ENCODE peak calls at places on chromosomes 6 and 20, in seven cellular contexts. X is adrenal gland, Y is uterus, H is body of pancreas, U is esophagus muscularis mucosa, N is transverse colon, K is heart left ventricle. A is an unnamed sample.

GRCh38 chr6:46013639-46014038 is 2.0 kb downstream of the CLIC5 start:
- DNase-seq in H (no peak), U (no peak), K (no peak), N (no peak), Y (no peak), X (no peak), A (no peak)

GRCh38 chr6:145814501-145815350 is at the start of gene FBXO30:
- DNase-seq in U (peak; percentile 98), H (peak; percentile 85), N (peak; percentile 89), K (peak; percentile 94), X (peak; percentile 87), Y (peak; percentile 92), A (peak; percentile 80)

GRCh38 chr20:5220334-5221077 is 93.7 kb downstream of the CDS2 start:
- DNase-seq in H (no peak), U (no peak), N (no peak), X (no peak), Y (no peak), K (no peak), A (no peak)

GRCh38 chr20:53739799-53740785 is 146.5 kb upstream of the ZNF217 start:
- DNase-seq in K (no peak), X (no peak), U (no peak), H (no peak), Y (no peak), N (no peak), A (no peak)

GRCh38 chr6:53029761-53030160 is 34.7 kb upstream of the GSTA4 start:
- DNase-seq in Y (no peak), U (no peak), X (no peak), H (no peak), N (no peak), K (no peak), A (no peak)

GRCh38 chr6:101608724-101609123 is 215.2 kb downstream of the GRIK2 start:
- DNase-seq in K (no peak), U (no peak), X (no peak), H (no peak), N (no peak), Y (no peak), A (no peak)

GRCh38 chr20:25476106-25477105 is 68.9 kb downstream of the GINS1 start:
- DNase-seq in U (no peak), X (no peak), Y (no peak), H (no peak), N (no peak), K (peak; percentile 51), A (no peak)

GRCh38 chr6:166411721-166412151 is 29.0 kb upstream of the MPC1 start:
- DNase-seq in X (no peak), Y (no peak), K (no peak), N (no peak), H (no peak), U (no peak), A (no peak)

GRCh38 chr6:37845026-37845911 is 25.7 kb downstream of the ZFAND3 start:
- DNase-seq in U (no peak), Y (no peak), N (no peak), K (no peak), H (no peak), X (no peak), A (peak; percentile 10)

GRCh38 chr6:5093231-5094015 is 8.3 kb downstream of the PPP1R3G start:
- DNase-seq in H (no peak), X (peak; percentile 43), Y (no peak), K (no peak), U (no peak), N (no peak), A (no peak)

GRCh38 chr6:150981095-150981494 is 115.6 kb downstream of the MTHFD1L start:
- DNase-seq in H (no peak), Y (no peak), U (no peak), K (no peak), X (no peak), N (no peak), A (no peak)

GRCh38 chr20:32797160-32797468 is 22.6 kb upstream of the MAPRE1 start:
- DNase-seq in U (no peak), H (no peak), K (no peak), N (no peak), Y (no peak), X (no peak), A (no peak)

GRCh38 chr20:32479697-32480140 is 105.4 kb downstream of the NOL4L start:
- DNase-seq in Y (no peak), X (no peak), U (no peak), H (no peak), K (no peak), N (peak; percentile 74), A (no peak)

GRCh38 chr6:110328231-110328630 is 29.9 kb downstream of the METTL24 start:
- DNase-seq in H (no peak), U (no peak), X (no peak), Y (no peak), K (no peak), N (no peak), A (no peak)

GRCh38 chr6:138654715-138655634 is 118.6 kb upstream of the CCDC28A start:
- DNase-seq in H (no peak), N (no peak), K (no peak), X (no peak), U (no peak), Y (no peak), A (no peak)

GRCh38 chr6:16108996-16109658 is 19.8 kb upstream of the MYLIP start:
- DNase-seq in X (peak; percentile 67), Y (peak; percentile 25), K (no peak), H (peak; percentile 54), U (no peak), N (peak; percentile 20), A (no peak)

GRCh38 chr6:44057238-44057930 is 69.9 kb downstream of the MRPL14 start:
- DNase-seq in N (no peak), X (no peak), H (no peak), Y (no peak), K (no peak), U (no peak), A (no peak)

GRCh38 chr20:43320536-43320935 is 130.8 kb upstream of the PTPRT start:
- DNase-seq in X (no peak), H (no peak), N (no peak), K (no peak), U (no peak), Y (no peak), A (no peak)

GRCh38 chr20:25508083-25508770 is 77.1 kb downstream of the NINL start:
- DNase-seq in X (peak; percentile 86), N (peak; percentile 20), K (no peak), U (no peak), H (peak; percentile 37), Y (no peak), A (no peak)

GRCh38 chr6:96716221-96716620 is 121.1 kb downstream of the GPR63 start:
- DNase-seq in Y (no peak), U (no peak), N (no peak), X (no peak), K (no peak), H (no peak), A (no peak)

GRCh38 chr20:50283922-50284810 is 93.5 kb downstream of the CEBPB start:
- DNase-seq in N (peak; percentile 48), X (peak; percentile 85), U (no peak), H (peak; percentile 69), Y (no peak), K (peak; percentile 72), A (peak; percentile 35)

GRCh38 chr6:16345449-16346330 is 107.3 kb downstream of the GMPR start:
- DNase-seq in U (no peak), N (no peak), K (no peak), X (peak; percentile 62), Y (peak; percentile 74), H (no peak), A (no peak)

GRCh38 chr6:9766240-9766915 is 648.5 kb downstream of the TFAP2A start:
- DNase-seq in Y (no peak), K (no peak), U (no peak), N (no peak), X (no peak), H (no peak), A (no peak)

GRCh38 chr6:158041370-158041769 is 59.7 kb downstream of the SYNJ2 start:
- DNase-seq in H (no peak), U (no peak), K (no peak), N (no peak), X (no peak), Y (peak; percentile 12), A (no peak)

GRCh38 chr6:158042245-158042798 is 60.7 kb downstream of the SYNJ2 start:
- DNase-seq in N (no peak), U (no peak), X (peak; percentile 85), Y (peak; percentile 66), K (peak; percentile 82), H (no peak), A (peak; percentile 60)

GRCh38 chr6:158040804-158041347 is 59.2 kb downstream of the SYNJ2 start:
- DNase-seq in X (no peak), Y (no peak), U (no peak), N (no peak), K (no peak), H (no peak), A (no peak)

GRCh38 chr6:158043008-158043407 is 61.3 kb downstream of the SYNJ2 start:
- DNase-seq in N (no peak), Y (no peak), H (no peak), U (no peak), X (no peak), K (no peak), A (no peak)

DNA sequence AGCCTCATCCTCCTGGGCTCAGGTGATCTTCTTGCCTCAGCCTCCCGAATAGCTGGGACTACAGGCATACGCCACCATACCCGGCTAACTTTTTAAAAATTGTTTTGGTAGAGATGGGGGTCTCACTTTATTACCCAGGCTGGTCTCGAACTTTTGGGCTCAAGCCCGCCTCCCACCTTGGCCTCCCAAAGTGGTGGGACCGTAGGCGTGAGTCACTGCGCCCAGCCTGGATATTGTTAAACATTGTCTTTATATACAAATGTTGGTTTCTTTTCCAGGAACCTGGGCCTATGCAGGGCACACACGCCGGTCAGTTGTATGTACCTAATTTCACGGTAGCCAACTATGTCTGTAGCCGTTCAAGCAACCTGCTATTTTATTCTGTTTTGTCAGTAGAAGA is 60.1 kb downstream of the SYNJ2 start:
- DNase-seq in H (no peak), K (no peak), Y (peak; percentile 15), X (no peak), N (no peak), U (no peak), A (no peak)
- H3K27ac ChIP-seq in H (no peak overlapping the region), K (peak overlapping the region; percentile 98), Y (peak overlapping the region; percentile 91), X (no peak overlapping the region), N (peak overlapping the region; percentile 56), U (peak overlapping the region; percentile 78), A (peak overlapping the region; percentile 82)

DNA sequence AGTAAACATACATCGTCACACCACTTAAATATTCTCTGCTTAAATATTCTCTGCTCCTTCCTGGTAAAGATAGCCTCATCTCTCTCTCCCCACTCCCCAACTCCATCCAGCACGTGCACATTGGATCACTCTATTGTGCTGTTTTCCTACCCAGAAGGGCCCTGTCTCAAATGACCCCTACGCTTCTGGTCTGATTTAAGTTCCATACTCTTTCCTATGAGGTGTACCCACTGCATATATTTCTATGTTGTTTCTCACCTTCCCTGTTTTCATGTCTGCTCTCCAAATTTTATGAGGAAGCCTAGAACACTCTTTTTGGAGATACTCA is 53.7 kb downstream of the HFE start:
- DNase-seq in Y (no peak), N (no peak), X (no peak), H (no peak), K (no peak), U (no peak), A (no peak)
- TF ChIP-seq POLR2A in Y (no peak), N (no peak), X (no peak), H (no peak), K (no peak), U (no peak), A (no peak)

GRCh38 chr20:58043866-58044140 is 184.7 kb downstream of the ANKRD60 start:
- DNase-seq in K (no peak), U (peak; percentile 45), N (no peak), Y (no peak), H (no peak), X (no peak), A (no peak)
- H3K27me3 ChIP-seq in K (no peaks in the 10 kb centered on the region), U (no peaks in the 10 kb centered on the region), N (no peaks in the 10 kb centered on the region), Y (no peaks in the 10 kb centered on the region), H (no peaks in the 10 kb centered on the region), X (no peaks in the 10 kb centered on the region), A (no peaks in the 10 kb centered on the region)

GRCh38 chr6:36769676-36770499 is 69.4 kb downstream of the CPNE5 start:
- DNase-seq in K (peak; percentile 56), X (no peak), H (no peak), N (no peak), U (no peak), Y (no peak), A (no peak)
- H3K27ac ChIP-seq in K (peak overlapping the region; percentile 86), X (no peak overlapping the region), H (no peak overlapping the region), N (no peak overlapping the region), U (no peak overlapping the region), Y (peak overlapping the region; percentile 56), A (no peak overlapping the region)